ENCODE peak calls at places on chromosomes 6 and 20, in five cellular contexts. Y is transverse colon, A is GM10248, P is GM06990, L is sigmoid colon. U is an unnamed sample.

GRCh38 chr6:160992323-160993314 is 1.1 kb downstream of the MAP3K4 start:
- DNase-seq in Y (peak), A (peak), P (no peak), L (no peak), U (peak)

GRCh38 chr6:120873125-120873865 is 461.0 kb downstream of the TBC1D32 start:
- DNase-seq in Y (no peak), A (no peak), P (no peak), L (no peak), U (no peak)

GRCh38 chr20:59644371-59644939 is 40.1 kb downstream of the PHACTR3 start:
- DNase-seq in Y (no peak), A (no peak), P (no peak), L (peak), U (no peak)

GRCh38 chr20:48889155-48889790 is 32.2 kb upstream of the ARFGEF2 start:
- DNase-seq in Y (no peak), A (no peak), P (no peak), L (no peak), U (no peak)

GRCh38 chr20:31544600-31544999 is 30.4 kb downstream of the HM13 start:
- DNase-seq in Y (no peak), A (no peak), P (no peak), L (no peak), U (no peak)

GRCh38 chr20:38875170-38875993 is 50.8 kb upstream of the FAM83D start:
- DNase-seq in Y (peak), A (peak), P (peak), L (no peak), U (no peak)

GRCh38 chr6:153989989-153990388 is 49.1 kb upstream of the OPRM1 start:
- DNase-seq in Y (no peak), A (no peak), P (no peak), L (no peak), U (no peak)

GRCh38 chr6:98838027-98838426 is 3.7 kb downstream of the POU3F2 start:
- DNase-seq in Y (no peak), A (no peak), P (no peak), L (no peak), U (no peak)

GRCh38 chr6:150588862-150589499 is 10.7 kb upstream of the PLEKHG1 start:
- DNase-seq in Y (no peak), A (no peak), P (no peak), L (no peak), U (no peak)

GRCh38 chr6:156598316-156598715 is 178.9 kb upstream of the ARID1B start:
- DNase-seq in Y (no peak), A (no peak), P (no peak), L (no peak), U (no peak)

GRCh38 chr6:13729891-13730290 is 18.3 kb upstream of the RANBP9 start:
- DNase-seq in Y (no peak), A (no peak), P (no peak), L (no peak), U (no peak)

GRCh38 chr6:11209369-11209768 is 23.1 kb downstream of the NEDD9 start:
- DNase-seq in Y (no peak), A (no peak), P (no peak), L (no peak), U (no peak)

GRCh38 chr6:111846061-111846460 is 27.2 kb downstream of the FYN start:
- DNase-seq in Y (no peak), A (no peak), P (no peak), L (no peak), U (no peak)

GRCh38 chr6:63371087-63371486 is 51.3 kb upstream of the LGSN start:
- DNase-seq in Y (no peak), A (no peak), P (no peak), L (no peak), U (no peak)

GRCh38 chr6:147170269-147170668 is 33.9 kb upstream of the STXBP5 start:
- DNase-seq in Y (no peak), A (no peak), P (no peak), L (no peak), U (no peak)

GRCh38 chr6:79993012-79993910 is 11.2 kb upstream of the TTK start:
- DNase-seq in Y (no peak), A (no peak), P (no peak), L (no peak), U (no peak)

GRCh38 chr20:19688031-19688806 is 69.8 kb upstream of the RIN2 start:
- DNase-seq in Y (peak), A (no peak), P (no peak), L (peak), U (peak)

GRCh38 chr20:25058051-25058796 is at the start of gene ACSS1:
- DNase-seq in Y (peak), A (peak), P (peak), L (peak), U (no peak)

GRCh38 chr6:157194110-157194509 is 129.2 kb downstream of the TMEM242 start:
- DNase-seq in Y (no peak), A (no peak), P (no peak), L (no peak), U (no peak)

GRCh38 chr6:70241991-70242420 is 60.9 kb downstream of the COL9A1 start:
- DNase-seq in Y (peak), A (no peak), P (no peak), L (no peak), U (peak)

GRCh38 chr20:63702751-63703470 is 4.9 kb downstream of the ARFRP1 start:
- DNase-seq in Y (no peak), A (no peak), P (peak), L (peak), U (no peak)

GRCh38 chr6:44275749-44276648 is 5.7 kb downstream of the TMEM151B start:
- DNase-seq in Y (no peak), A (no peak), P (no peak), L (no peak), U (no peak)

GRCh38 chr6:33967266-33967767 is 163.5 kb upstream of the MLN start:
- DNase-seq in Y (no peak), A (no peak), P (no peak), L (peak), U (no peak)

GRCh38 chr6:137795510-137795909 is 71.5 kb upstream of the TNFAIP3 start:
- DNase-seq in Y (no peak), A (no peak), P (no peak), L (no peak), U (no peak)

GRCh38 chr6:151389640-151390275 is 1.6 kb downstream of the ZBTB2 start:
- DNase-seq in Y (peak), A (peak), P (no peak), L (peak), U (peak)

GRCh38 chr20:14790771-14791517 is 453.5 kb upstream of the FLRT3 start:
- DNase-seq in Y (no peak), A (no peak), P (no peak), L (no peak), U (no peak)

GRCh38 chr6:135254471-135254870 is 73.4 kb downstream of the MYB start:
- DNase-seq in Y (peak), A (no peak), P (no peak), L (no peak), U (no peak)

GRCh38 chr6:125586074-125586473 is 163.4 kb upstream of the HEY2 start:
- DNase-seq in Y (no peak), A (no peak), P (no peak), L (no peak), U (no peak)

GRCh38 chr6:144725731-144726522 is 440.8 kb downstream of the UTRN start:
- DNase-seq in Y (no peak), A (peak), P (no peak), L (no peak), U (no peak)

GRCh38 chr20:4011226-4011975 is 4.0 kb downstream of the RNF24 start:
- DNase-seq in Y (no peak), A (no peak), P (no peak), L (no peak), U (no peak)
- TF ChIP-seq CTCF in Y (no peak), A (no peak), P (peak), L (no peak), U (no peak)

GRCh38 chr6:88916615-88917198 is 46.7 kb downstream of the RNGTT start:
- DNase-seq in Y (no peak), A (no peak), P (no peak), L (no peak), U (no peak)

GRCh38 chr6:88920088-88920487 is 43.3 kb downstream of the RNGTT start:
- DNase-seq in Y (no peak), A (no peak), P (no peak), L (no peak), U (no peak)

GRCh38 chr6:88920777-88921728 is 42.4 kb downstream of the RNGTT start:
- DNase-seq in Y (no peak), A (no peak), P (no peak), L (no peak), U (no peak)

GRCh38 chr6:88921734-88922133 is 41.7 kb downstream of the RNGTT start:
- DNase-seq in Y (no peak), A (no peak), P (no peak), L (no peak), U (no peak)

GRCh38 chr6:88919032-88919431 is 44.4 kb downstream of the RNGTT start:
- DNase-seq in Y (no peak), A (no peak), P (no peak), L (no peak), U (no peak)
- TF ChIP-seq CTCF in Y (no peak), A (peak), P (no peak), L (no peak), U (no peak)

GRCh38 chr6:149544646-149545257 is 1.1 kb downstream of the PPIL4 start:
- DNase-seq in Y (no peak), A (no peak), P (no peak), L (no peak), U (no peak)

GRCh38 chr6:149545754-149546471 is at the start of gene PPIL4:
- DNase-seq in Y (peak), A (peak), P (peak), L (peak), U (peak)

GRCh38 chr6:149541139-149541538 is 4.7 kb downstream of the PPIL4 start:
- DNase-seq in Y (no peak), A (no peak), P (no peak), L (no peak), U (no peak)

DNA sequence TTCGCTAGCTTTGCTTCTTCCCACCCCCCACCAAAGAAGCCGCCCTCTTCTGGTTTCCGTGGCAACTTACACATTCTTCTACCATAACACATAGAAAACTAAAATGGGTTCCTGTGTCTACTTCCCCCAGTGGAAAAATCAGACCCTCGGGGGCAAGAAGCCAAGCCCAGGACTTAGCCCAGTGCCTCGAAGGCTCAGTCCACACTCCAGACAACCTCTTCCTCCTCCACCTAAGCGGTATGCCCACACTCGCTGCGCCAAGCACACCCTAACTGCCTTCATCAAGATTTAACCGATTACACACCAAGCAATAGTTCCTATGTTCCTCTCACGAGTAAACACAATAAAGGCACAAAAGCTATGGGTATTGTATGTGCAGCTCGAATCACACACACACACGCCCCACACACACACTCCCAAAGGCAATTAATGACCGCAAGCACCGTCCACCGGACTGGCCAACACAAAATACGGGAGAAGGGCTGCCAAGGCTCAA is 537 bp downstream of the PPIL4 start:
- DNase-seq in Y (peak), A (peak), P (peak), L (peak), U (peak)
- TF ChIP-seq CTCF in Y (no peak), A (no peak), P (peak), L (no peak), U (no peak)

DNA sequence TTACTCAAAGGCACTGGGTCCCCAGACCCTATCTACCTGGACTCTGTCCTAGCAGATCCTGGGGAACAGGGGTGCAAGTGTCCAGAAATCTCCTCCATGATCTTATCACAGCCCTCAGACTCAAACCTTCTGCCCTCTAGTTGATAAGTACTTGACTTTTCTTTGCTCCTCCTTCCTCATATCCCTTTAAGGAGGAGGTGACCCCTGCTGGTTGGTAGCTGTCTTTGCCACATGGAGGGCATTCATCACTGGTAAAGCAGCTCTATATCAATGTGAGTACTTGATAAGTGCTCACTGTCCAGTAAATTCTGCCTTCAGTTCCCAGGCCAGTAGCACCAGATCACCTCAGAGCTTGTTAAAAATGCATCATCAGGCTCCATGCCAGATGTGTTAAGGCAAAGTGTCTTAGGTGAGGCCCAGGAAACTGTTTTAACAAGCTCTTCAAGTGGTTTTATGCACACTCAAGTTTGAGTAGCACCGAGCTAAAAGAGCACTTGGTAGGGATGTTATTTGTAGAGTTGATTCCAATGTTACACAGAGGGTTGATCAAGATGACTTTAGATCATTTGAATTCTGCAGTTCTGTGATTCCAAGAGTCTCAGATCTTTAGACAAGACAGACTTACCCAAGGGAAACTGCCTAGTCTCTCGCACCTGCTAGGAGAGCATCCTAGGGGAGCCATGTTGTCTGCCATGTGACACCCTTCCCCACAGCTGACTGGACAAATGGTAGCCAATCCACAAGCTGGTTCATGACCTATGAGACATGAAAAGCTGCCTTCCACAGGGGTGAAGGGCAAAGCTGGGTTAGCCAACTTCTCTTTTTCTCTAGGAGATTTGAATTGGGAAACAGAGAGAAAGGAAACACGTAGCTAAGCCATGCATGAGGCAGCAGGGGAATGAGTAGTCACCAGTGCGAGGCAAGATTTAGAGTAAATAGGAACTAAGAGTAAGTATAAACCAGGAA is 18.6 kb downstream of the TREML2 start:
- DNase-seq in Y (peak), A (peak), P (no peak), L (no peak), U (peak)
- TF ChIP-seq CTCF in Y (peak), A (peak), P (peak), L (no peak), U (peak)

DNA sequence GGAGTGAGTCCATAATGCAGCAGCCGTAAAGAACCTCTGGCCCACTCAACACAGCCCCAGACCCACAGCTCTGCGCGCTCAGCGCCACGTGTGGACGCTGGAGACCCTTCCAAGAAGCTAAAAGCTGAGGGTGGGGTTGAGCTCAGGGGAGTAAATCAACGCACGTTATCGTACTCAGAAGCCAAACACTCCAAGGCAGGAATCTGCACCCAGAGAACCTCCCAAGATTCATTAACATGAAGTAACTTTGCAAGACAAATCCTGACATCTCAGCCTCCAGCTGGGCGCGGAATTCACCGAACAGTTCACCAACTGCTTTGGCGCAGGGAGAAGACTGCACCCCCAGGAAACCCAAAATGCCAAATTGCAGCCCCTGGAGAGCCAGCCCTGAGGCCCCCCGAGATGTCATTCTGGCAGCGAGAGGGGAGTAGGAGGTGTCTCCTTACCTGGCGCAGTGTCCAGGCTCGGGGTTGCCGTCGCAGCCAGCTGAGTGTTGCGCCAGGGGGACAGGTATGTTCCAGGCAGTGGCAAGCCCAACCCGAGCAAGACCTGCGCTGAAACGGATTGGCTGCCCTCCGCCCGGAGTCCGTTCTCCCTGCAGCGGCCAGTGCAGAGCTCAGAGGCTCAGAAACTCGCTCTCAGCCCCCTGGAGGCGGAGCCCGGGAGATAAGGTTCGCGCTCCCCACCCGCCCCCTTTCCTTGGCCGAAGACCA is at the start of gene COL21A1:
- DNase-seq in Y (peak), A (no peak), P (no peak), L (peak), U (peak)
- TF ChIP-seq CTCF in Y (no peak), A (no peak), P (no peak), L (no peak), U (no peak)

GRCh38 chr20:13650474-13650873 is 11.7 kb upstream of the TASP1 start:
- DNase-seq in Y (no peak), A (no peak), P (no peak), L (no peak), U (no peak)
- TF ChIP-seq CTCF in Y (no peak), A (no peak), P (no peak), L (no peak), U (no peak)

U was measured in Calu3.